ENCODE peak calls at places on chromosomes 12 and 14, in four cellular contexts. C is K562, B is BJ, X is body of pancreas. L is an unnamed sample.

GRCh38 chr14:83255015-83255726 is 1721.5 kb upstream of the SEL1L start:
- DNase-seq in X (no peak), C (no peak), B (no peak), L (no peak)

GRCh38 chr12:79451365-79451764 is 239.4 kb downstream of the PAWR start:
- DNase-seq in C (no peak), X (no peak), B (no peak), L (no peak)

GRCh38 chr14:72619071-72619710 is 274.7 kb downstream of the DPF3 start:
- DNase-seq in X (no peak), B (no peak), C (no peak), L (no peak)

GRCh38 chr14:24848427-24848826 is 201.5 kb downstream of the STXBP6 start:
- DNase-seq in X (no peak), B (no peak), C (no peak), L (no peak)

GRCh38 chr12:56518570-56518969 is 3.0 kb upstream of the RBMS2 start:
- DNase-seq in C (no peak), X (no peak), B (no peak), L (no peak)

GRCh38 chr14:53850714-53851296 is 105.8 kb downstream of the BMP4 start:
- DNase-seq in B (peak), C (no peak), X (no peak), L (no peak)

GRCh38 chr12:70785896-70786295 is 134.6 kb downstream of the PTPRR start:
- DNase-seq in C (no peak), B (no peak), X (no peak), L (no peak)

GRCh38 chr12:130667421-130667960 is 48.6 kb downstream of the RIMBP2 start:
- DNase-seq in C (no peak), B (no peak), X (no peak), L (no peak)

GRCh38 chr12:49667319-49668090 is 39.7 kb downstream of the FMNL3 start:
- DNase-seq in B (no peak), X (no peak), C (no peak), L (no peak)

GRCh38 chr12:32650508-32650907 is 28.6 kb upstream of the DNM1L start:
- DNase-seq in C (no peak), B (no peak), X (no peak), L (no peak)

GRCh38 chr14:56494167-56494566 is 85.4 kb upstream of the TMEM260 start:
- DNase-seq in C (no peak), X (no peak), B (no peak), L (no peak)

GRCh38 chr12:27549801-27550652 is 26.0 kb downstream of the PPFIBP1 start:
- DNase-seq in B (peak), C (peak), X (peak), L (peak)

GRCh38 chr12:131117438-131118245 is 163.9 kb downstream of the ADGRD1 start:
- DNase-seq in X (no peak), C (no peak), B (no peak), L (no peak)

GRCh38 chr14:55354500-55354899 is 57.1 kb downstream of the ATG14 start:
- DNase-seq in B (no peak), X (peak), C (no peak), L (peak)

GRCh38 chr12:51415931-51416330 is 8.7 kb upstream of the SLC4A8 start:
- DNase-seq in B (no peak), C (no peak), X (no peak), L (no peak)

GRCh38 chr12:47903151-47903611 is 1.6 kb downstream of the VDR start:
- DNase-seq in B (peak), X (peak), C (no peak), L (no peak)

GRCh38 chr12:78209851-78210493 is 379.3 kb downstream of the NAV3 start:
- DNase-seq in C (no peak), X (no peak), B (peak), L (no peak)

GRCh38 chr14:104226421-104227385 is 88.3 kb downstream of the KIF26A start:
- DNase-seq in C (no peak), X (no peak), B (no peak), L (no peak)

GRCh38 chr12:44015333-44015941 is 179.6 kb downstream of the TMEM117 start:
- DNase-seq in X (no peak), C (peak), B (peak), L (no peak)

GRCh38 chr14:100363053-100363452 is 39.9 kb downstream of the SLC25A47 start:
- DNase-seq in X (no peak), B (no peak), C (no peak), L (no peak)

GRCh38 chr14:81400852-81401251 is 728 bp upstream of the STON2 start:
- DNase-seq in B (peak), C (no peak), X (peak), L (no peak)

GRCh38 chr12:24820872-24821271 is 128.0 kb downstream of the BCAT1 start:
- DNase-seq in B (no peak), C (no peak), X (peak), L (no peak)

GRCh38 chr12:24822121-24822899 is 126.6 kb downstream of the BCAT1 start:
- DNase-seq in C (no peak), B (peak), X (no peak), L (no peak)

GRCh38 chr12:24823808-24824515 is 124.9 kb downstream of the BCAT1 start:
- DNase-seq in B (no peak), X (no peak), C (no peak), L (no peak)

DNA sequence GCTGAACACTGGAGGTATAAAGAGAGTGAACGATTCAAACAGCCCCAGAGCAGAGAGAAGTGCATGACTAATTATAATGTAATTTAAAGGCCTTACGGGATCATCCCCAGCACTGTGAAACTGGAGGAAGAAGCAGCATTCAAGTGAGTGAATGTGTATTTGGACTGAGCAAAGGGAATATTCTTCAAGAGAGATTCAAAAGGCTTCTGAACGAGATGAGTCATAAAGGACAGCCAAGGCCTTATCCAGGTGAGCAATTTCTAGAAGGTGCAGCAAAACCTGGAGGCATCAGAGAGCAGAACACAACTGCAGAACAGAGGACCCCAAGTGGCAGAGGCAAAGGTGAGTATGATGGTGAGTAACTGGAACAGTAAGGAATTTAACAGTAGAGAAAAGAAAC is 127.2 kb downstream of the BCAT1 start:
- DNase-seq in X (no peak), C (no peak), B (no peak), L (no peak)
- TF ChIP-seq CTCF in X (no peak), C (no peak), B (no peak), L (no peak)

DNA sequence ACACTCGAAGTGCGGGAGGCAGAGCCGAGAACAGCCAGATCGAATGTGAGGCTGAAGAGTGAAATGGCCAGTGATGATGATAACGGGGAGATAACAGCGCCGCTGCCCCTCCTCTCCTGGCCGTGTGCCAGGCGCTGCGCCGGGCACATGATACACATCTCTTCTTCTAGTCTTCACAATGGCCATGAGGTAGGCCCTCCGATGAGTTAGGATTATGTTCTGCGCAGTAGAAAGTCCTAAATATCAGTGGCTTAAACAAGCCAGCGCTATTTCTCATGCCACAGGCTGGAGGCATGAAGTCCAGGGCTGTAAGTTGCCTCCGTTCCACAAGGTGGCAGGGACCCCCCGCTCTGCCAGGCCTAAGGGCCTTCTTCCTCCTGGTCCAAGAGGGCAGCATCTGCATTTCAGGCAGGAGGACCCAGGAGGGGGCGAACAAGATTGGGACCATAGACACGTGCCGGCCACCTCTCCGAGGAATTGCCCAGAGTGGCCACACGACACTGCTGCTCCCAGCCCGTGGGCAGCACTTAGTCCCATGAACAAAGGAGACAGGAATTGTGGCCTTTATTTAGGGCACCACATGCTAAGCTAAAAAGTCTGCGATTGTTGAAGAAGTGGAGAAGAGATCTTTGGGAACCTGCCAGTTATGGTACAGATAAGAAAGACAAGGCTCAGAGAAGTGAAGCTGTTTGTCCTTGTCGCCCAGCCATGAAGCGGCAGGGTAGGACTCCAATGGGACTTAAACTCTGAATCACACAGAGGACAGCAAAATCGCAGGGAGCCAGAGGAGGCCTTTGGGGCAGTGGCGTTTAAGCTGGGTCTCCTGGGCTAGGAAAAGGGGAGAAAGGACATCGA is 10.9 kb upstream of the HVCN1 start:
- DNase-seq in C (peak), X (no peak), B (no peak), L (no peak)
- TF ChIP-seq CTCF in C (peak), X (no peak), B (no peak), L (no peak)

DNA sequence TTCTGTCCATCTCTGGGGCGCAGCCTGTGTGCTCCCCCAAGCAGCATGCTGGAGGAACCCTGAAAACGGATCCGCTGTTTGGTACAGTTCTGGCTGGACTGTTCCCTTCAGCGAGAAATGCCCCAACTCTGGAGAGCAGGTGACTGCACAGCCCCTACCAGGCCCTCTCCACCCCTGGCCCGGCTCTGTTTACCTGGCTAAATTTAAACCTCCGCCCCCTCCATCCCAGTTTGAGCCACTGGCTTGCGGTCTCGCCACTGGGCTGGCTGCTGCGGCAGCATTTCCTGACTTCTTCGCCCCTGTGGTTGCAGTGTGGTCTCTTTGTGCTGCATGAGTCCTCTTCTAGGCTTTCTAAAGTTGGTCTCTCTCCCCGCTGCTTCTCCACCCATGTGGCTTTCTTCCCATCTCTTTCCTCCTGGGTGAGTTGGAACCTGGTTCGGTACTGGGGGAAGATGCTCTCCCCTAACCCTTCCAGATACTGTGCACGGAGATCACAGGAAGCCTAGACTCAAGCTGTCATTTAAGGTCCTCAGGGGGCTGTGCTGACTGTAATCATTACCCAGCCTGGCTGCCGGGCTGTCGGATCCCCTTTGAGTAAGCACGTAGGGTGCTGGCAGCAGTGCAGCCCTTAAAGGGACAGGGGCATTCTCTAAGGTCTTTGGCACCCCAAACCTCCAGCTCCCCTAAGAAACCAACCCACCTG is 60.6 kb downstream of the FBXL14 start:
- DNase-seq in C (no peak), B (no peak), X (no peak), L (no peak)
- TF ChIP-seq CTCF in C (no peak), B (no peak), X (no peak), L (no peak)

DNA sequence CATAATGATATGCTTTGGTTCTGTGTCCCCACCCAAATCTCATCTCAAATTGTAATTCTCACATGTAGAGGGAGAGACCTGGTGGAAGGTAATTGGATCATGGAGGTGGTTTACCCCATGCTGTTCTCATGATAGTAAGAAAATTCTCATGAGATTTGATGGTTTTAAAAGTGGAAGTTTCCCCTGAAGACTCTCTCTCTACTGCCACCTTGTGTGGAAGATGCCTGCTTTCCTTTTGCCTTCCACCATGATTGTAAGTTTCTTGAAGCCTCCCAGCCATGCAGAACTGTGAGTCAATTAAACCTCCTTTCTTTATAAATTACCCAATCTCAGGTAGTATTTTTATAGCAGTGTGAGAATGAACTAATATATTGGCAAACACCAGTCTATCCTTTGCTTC is 260.4 kb upstream of the PPFIA2 start:
- DNase-seq in B (no peak), C (no peak), X (no peak), L (no peak)
- TF ChIP-seq CTCF in B (no peak), C (no peak), X (no peak), L (peak)

GRCh38 chr14:22531451-22532344 is 57.3 kb downstream of the DAD1 start:
- DNase-seq in X (no peak), B (no peak), C (no peak), L (no peak)

GRCh38 chr14:22533057-22533704 is 55.8 kb downstream of the DAD1 start:
- DNase-seq in C (no peak), B (no peak), X (no peak), L (no peak)

GRCh38 chr14:22532345-22533056 is 56.5 kb downstream of the DAD1 start:
- DNase-seq in C (no peak), X (no peak), B (peak), L (no peak)

GRCh38 chr14:22526744-22527143 is 62.3 kb downstream of the DAD1 start:
- DNase-seq in X (no peak), C (no peak), B (no peak), L (no peak)

DNA sequence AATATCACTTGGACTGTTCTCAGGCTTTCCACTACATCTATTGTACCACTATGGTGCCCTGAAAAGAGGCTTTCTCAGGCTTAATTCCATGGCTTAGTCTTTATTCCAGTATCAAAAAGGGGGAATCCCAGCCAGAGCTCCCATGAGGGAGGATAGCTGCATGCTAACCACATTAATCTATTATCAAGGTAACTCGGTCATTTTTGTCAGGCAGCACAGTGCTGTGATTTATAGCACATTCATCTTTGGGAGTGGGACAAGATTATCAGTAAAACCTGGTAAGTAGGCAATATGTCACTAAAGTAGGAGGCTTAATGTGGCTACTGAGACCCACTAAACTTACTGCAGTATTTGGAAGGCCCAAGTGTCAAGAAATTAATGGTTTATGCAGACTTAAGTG is 58.9 kb downstream of the DAD1 start:
- DNase-seq in X (no peak), C (no peak), B (no peak), L (no peak)
- TF ChIP-seq CTCF in X (no peak), C (no peak), B (no peak), L (no peak)

GRCh38 chr14:23708343-23708742 is 72.2 kb downstream of the DHRS2 start:
- DNase-seq in X (no peak), B (no peak), C (no peak), L (no peak)

GRCh38 chr14:23703027-23703426 is 66.9 kb downstream of the DHRS2 start:
- DNase-seq in C (no peak), B (no peak), X (no peak), L (no peak)

GRCh38 chr14:23709923-23710322 is 73.8 kb downstream of the DHRS2 start:
- DNase-seq in B (no peak), C (no peak), X (no peak), L (no peak)

GRCh38 chr14:23704890-23705289 is 68.7 kb downstream of the DHRS2 start:
- DNase-seq in B (no peak), C (no peak), X (no peak), L (no peak)

GRCh38 chr14:23707415-23707814 is 71.3 kb downstream of the DHRS2 start:
- DNase-seq in C (no peak), B (no peak), X (no peak), L (no peak)
- TF ChIP-seq CTCF in C (no peak), B (no peak), X (no peak), L (no peak)

GRCh38 chr14:102208741-102209140 is 69.0 kb downstream of the WDR20 start:
- DNase-seq in C (no peak), B (no peak), X (no peak), L (no peak)

GRCh38 chr14:102207831-102208365 is 68.2 kb downstream of the WDR20 start:
- DNase-seq in C (no peak), X (no peak), B (no peak), L (no peak)

GRCh38 chr14:102210421-102211042 is 70.8 kb downstream of the WDR20 start:
- DNase-seq in C (no peak), B (no peak), X (no peak), L (no peak)

GRCh38 chr14:102211240-102211639 is 71.5 kb downstream of the WDR20 start:
- DNase-seq in B (no peak), X (no peak), C (no peak), L (no peak)

GRCh38 chr14:102209224-102209966 is 69.7 kb downstream of the WDR20 start:
- DNase-seq in X (no peak), C (no peak), B (no peak), L (peak)
- TF ChIP-seq CTCF in X (no peak), C (peak), B (peak), L (peak)

GRCh38 chr14:74956000-74956279 is 543 bp upstream of the PGF start:
- DNase-seq in X (no peak), C (no peak), B (no peak), L (no peak)
- TF ChIP-seq CTCF in X (no peak), C (no peak), B (no peak), L (no peak)

GRCh38 chr14:75881986-75882385 is 99.8 kb downstream of the TGFB3 start:
- DNase-seq in B (no peak), X (no peak), C (no peak), L (no peak)

GRCh38 chr14:75886661-75887348 is 95.0 kb downstream of the TGFB3 start:
- DNase-seq in C (no peak), B (peak), X (no peak), L (no peak)

GRCh38 chr14:75880512-75880911 is 101.3 kb downstream of the TGFB3 start:
- DNase-seq in X (no peak), C (no peak), B (no peak), L (no peak)

GRCh38 chr14:75885829-75886228 is 96.0 kb downstream of the TGFB3 start:
- DNase-seq in B (no peak), X (no peak), C (no peak), L (no peak)

DNA sequence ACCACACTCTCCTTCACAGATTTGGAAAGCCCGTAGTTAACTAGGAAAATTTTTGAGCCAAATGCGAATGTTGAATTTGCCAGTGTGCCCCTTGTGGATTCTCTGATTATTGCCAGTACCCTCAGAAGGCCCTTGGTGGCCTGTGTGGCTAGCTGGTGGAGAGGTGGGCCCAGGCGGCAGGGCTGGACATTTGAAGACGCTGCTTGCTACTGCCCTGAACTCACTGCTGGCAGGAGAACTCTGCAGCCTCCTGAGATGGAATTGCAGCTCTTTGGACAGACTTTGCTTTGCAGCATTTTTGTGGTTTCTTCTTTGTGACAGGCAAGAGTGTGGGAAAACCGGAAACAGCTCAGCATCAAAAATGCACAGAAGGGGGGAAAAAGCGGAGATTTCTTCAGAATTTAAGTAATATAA is 97.6 kb downstream of the TGFB3 start:
- DNase-seq in C (no peak), X (no peak), B (peak), L (no peak)
- TF ChIP-seq CTCF in C (no peak), X (peak), B (peak), L (no peak)

GRCh38 chr12:108854055-108854452 is 3.3 kb downstream of the SSH1 start:
- DNase-seq in C (no peak), B (peak), X (no peak), L (no peak)
- TF ChIP-seq CTCF in C (peak), B (peak), X (peak), L (no peak)

L was measured in nephron progenitor cell.